ENCODE peak calls at places on chromosomes 16 and 17, in seven cellular contexts. K, F, Z, P, W, G and V are unnamed samples.
A peak's percentile ranks its signal among the peaks of the same experiment; 100 is the strongest.

GRCh38 chr16:720507-720989 is 398 bp upstream of the ANTKMT start:
- DNase-seq in F (no peak), P (no peak), Z (no peak), K (peak; percentile 68), G (no peak), W (peak; percentile 88), V (peak; percentile 46)

GRCh38 chr16:62692685-62693084 is 656.4 kb upstream of the CDH8 start:
- DNase-seq in W (no peak), P (no peak), G (no peak), K (no peak), F (no peak), Z (no peak), V (no peak)

GRCh38 chr17:64118452-64118979 is 11.4 kb downstream of the ERN1 start:
- DNase-seq in P (no peak), K (no peak), W (no peak), G (no peak), Z (no peak), F (no peak), V (peak; percentile 33)

GRCh38 chr17:75839942-75840778 is 4.0 kb downstream of the UNC13D start:
- DNase-seq in W (no peak), G (no peak), K (no peak), Z (no peak), P (no peak), F (no peak), V (no peak)

GRCh38 chr16:17963185-17963836 is 373.2 kb downstream of the NPIPA8 start:
- DNase-seq in Z (no peak), W (no peak), K (no peak), G (no peak), P (no peak), F (no peak), V (no peak)

GRCh38 chr17:67359960-67360817 is 6.2 kb downstream of the PSMD12 start:
- DNase-seq in G (peak; percentile 30), Z (no peak), P (no peak), K (no peak), F (peak; percentile 27), W (peak; percentile 30), V (peak; percentile 39)

GRCh38 chr17:39665642-39666221 is 583 bp downstream of the TCAP start:
- DNase-seq in G (peak; percentile 51), F (no peak), P (no peak), W (no peak), Z (no peak), K (no peak), V (no peak)

GRCh38 chr17:74715144-74715543 is 2.4 kb upstream of the CD300LF start:
- DNase-seq in K (no peak), Z (no peak), P (no peak), G (no peak), W (no peak), F (no peak), V (no peak)

GRCh38 chr17:48738424-48738802 is 9.9 kb upstream of the HOXB13 start:
- DNase-seq in P (no peak), G (no peak), W (no peak), Z (no peak), K (no peak), F (no peak), V (no peak)

GRCh38 chr17:30340957-30341356 is 7.1 kb upstream of the TMIGD1 start:
- DNase-seq in F (no peak), Z (no peak), G (no peak), K (no peak), P (no peak), W (no peak), V (peak; percentile 73)

GRCh38 chr16:56279132-56279531 is 87.8 kb downstream of the GNAO1 start:
- DNase-seq in W (no peak), F (peak; percentile 33), Z (peak; percentile 23), P (peak; percentile 21), K (no peak), G (no peak), V (no peak)

GRCh38 chr17:9845306-9845705 is 19.6 kb downstream of the GLP2R start:
- DNase-seq in Z (no peak), P (no peak), K (no peak), W (no peak), F (no peak), G (no peak), V (no peak)

GRCh38 chr16:58449768-58450167 is 50.2 kb upstream of the NDRG4 start:
- DNase-seq in W (no peak), F (no peak), K (no peak), Z (no peak), P (no peak), G (no peak), V (no peak)